ENCODE peak calls at places on chromosomes 16 and 17, in five cellular contexts. Q is skeletal muscle cell, W is RWPE1, R is H9, N is stomach. H is an unnamed sample.

GRCh38 chr16:14436410-14436955 is 193.6 kb downstream of the PARN start:
- DNase-seq in R (no peak), Q (peak), N (no peak), W (no peak), H (no peak)

GRCh38 chr16:46974352-46974751 is 878 bp upstream of the DNAJA2 start:
- DNase-seq in N (no peak), W (peak), R (no peak), Q (no peak), H (peak)

GRCh38 chr17:77666480-77666879 is 292.0 kb upstream of the TNRC6C start:
- DNase-seq in Q (no peak), W (no peak), N (no peak), R (no peak), H (no peak)

GRCh38 chr17:55735784-55736405 is 13.2 kb upstream of the TMEM100 start:
- DNase-seq in W (no peak), R (no peak), N (no peak), Q (no peak), H (peak)

GRCh38 chr17:71921726-71922320 is 199.0 kb upstream of the SOX9 start:
- DNase-seq in W (no peak), N (no peak), Q (no peak), R (no peak), H (peak)

GRCh38 chr16:48276102-48276501 is 28.8 kb upstream of the ABCC11 start:
- DNase-seq in R (no peak), W (no peak), N (no peak), Q (no peak), H (no peak)

GRCh38 chr17:40260528-40260927 is 27.2 kb upstream of the CDC6 start:
- DNase-seq in Q (no peak), W (no peak), N (no peak), R (no peak), H (no peak)

GRCh38 chr17:79785900-79786810 is 8.2 kb downstream of the CBX2 start:
- DNase-seq in Q (no peak), N (no peak), W (no peak), R (no peak), H (no peak)